ENCODE peak calls at places on chromosome 1, in five cellular contexts. Y is A549, O is K562, G is HepG2, B is GM12878. A is an unnamed sample.

GRCh38 chr1:38046884-38047602 is 450 bp upstream of the POU3F1 start:
- DNase-seq in Y (peak), O (peak), G (peak), B (no peak), A (peak)

GRCh38 chr1:201708085-201708512 is 120.9 kb upstream of the IPO9 start:
- DNase-seq in Y (peak), O (no peak), G (no peak), B (no peak), A (no peak)

GRCh38 chr1:4778056-4778455 is 123.6 kb downstream of the AJAP1 start:
- DNase-seq in Y (peak), O (peak), G (no peak), B (no peak), A (no peak)

GRCh38 chr1:208681878-208682663 is 437.9 kb upstream of the PLXNA2 start:
- DNase-seq in Y (no peak), O (no peak), G (no peak), B (no peak), A (no peak)

GRCh38 chr1:38209986-38210385 is 163.4 kb upstream of the POU3F1 start:
- DNase-seq in Y (no peak), O (no peak), G (no peak), B (no peak), A (no peak)

GRCh38 chr1:78081980-78082860 is 36.5 kb downstream of the GIPC2 start:
- DNase-seq in Y (no peak), O (no peak), G (no peak), B (no peak), A (no peak)

GRCh38 chr1:53121319-53122172 is 20.9 kb downstream of the SLC1A7 start:
- DNase-seq in Y (no peak), O (no peak), G (peak), B (no peak), A (no peak)

GRCh38 chr1:180857947-180858768 is 54.5 kb upstream of the KIAA1614 start:
- DNase-seq in Y (no peak), O (no peak), G (no peak), B (no peak), A (no peak)

GRCh38 chr1:58654322-58654721 is 45.5 kb downstream of the MYSM1 start:
- DNase-seq in Y (no peak), O (no peak), G (no peak), B (no peak), A (no peak)

GRCh38 chr1:88802950-88803349 is 88.4 kb downstream of the GTF2B start:
- DNase-seq in Y (no peak), O (no peak), G (no peak), B (no peak), A (no peak)

GRCh38 chr1:205532026-205532891 is 27.8 kb downstream of the CDK18 start:
- DNase-seq in Y (no peak), O (no peak), G (no peak), B (no peak), A (no peak)

GRCh38 chr1:40986929-40987328 is 7.4 kb downstream of the CTPS1 start:
- DNase-seq in Y (no peak), O (no peak), G (no peak), B (no peak), A (no peak)

GRCh38 chr1:45172764-45173163 is 33.6 kb downstream of the ZSWIM5 start:
- DNase-seq in Y (no peak), O (no peak), G (peak), B (no peak), A (no peak)

GRCh38 chr1:228512852-228513243 is 25.7 kb downstream of the RNF187 start:
- DNase-seq in Y (no peak), O (no peak), G (no peak), B (no peak), A (no peak)

GRCh38 chr1:7230121-7230895 is 445.1 kb downstream of the CAMTA1 start:
- DNase-seq in Y (no peak), O (no peak), G (no peak), B (no peak), A (no peak)

GRCh38 chr1:58209578-58209977 is 336.9 kb downstream of the OMA1 start:
- DNase-seq in Y (no peak), O (no peak), G (no peak), B (no peak), A (no peak)

GRCh38 chr1:209157514-209158285 is 425.8 kb upstream of the CAMK1G start:
- DNase-seq in Y (no peak), O (no peak), G (no peak), B (no peak), A (no peak)

GRCh38 chr1:2194319-2194897 is at the start of gene FAAP20:
- DNase-seq in Y (peak), O (peak), G (peak), B (no peak), A (peak)

GRCh38 chr1:229900220-229900619 is 166.8 kb upstream of the GALNT2 start:
- DNase-seq in Y (no peak), O (no peak), G (no peak), B (no peak), A (no peak)

GRCh38 chr1:161890574-161890973 is 124.5 kb downstream of the ATF6 start:
- DNase-seq in Y (no peak), O (no peak), G (no peak), B (no peak), A (no peak)

GRCh38 chr1:226862900-226863299 is 7.5 kb upstream of the PSEN2 start:
- DNase-seq in Y (peak), O (no peak), G (no peak), B (no peak), A (no peak)

GRCh38 chr1:5161372-5161771 is 507.0 kb downstream of the AJAP1 start:
- DNase-seq in Y (no peak), O (no peak), G (no peak), B (no peak), A (no peak)

GRCh38 chr1:207644852-207645631 is at the start of gene CR1L:
- DNase-seq in Y (peak), O (peak), G (no peak), B (no peak), A (no peak)

GRCh38 chr1:156663178-156663577 is 14.0 kb downstream of the NES start:
- DNase-seq in Y (no peak), O (peak), G (no peak), B (no peak), A (no peak)
- TF ChIP-seq POLR2A in Y (no peak), O (no peak), G (no peak), B (no peak), A (no peak)

GRCh38 chr1:231828182-231828920 is 201.8 kb downstream of the DISC1 start:
- DNase-seq in Y (peak), O (no peak), G (peak), B (no peak), A (peak)
- TF ChIP-seq MAX in Y (peak), O (no peak), G (no peak), B (no peak), A (no peak)

DNA sequence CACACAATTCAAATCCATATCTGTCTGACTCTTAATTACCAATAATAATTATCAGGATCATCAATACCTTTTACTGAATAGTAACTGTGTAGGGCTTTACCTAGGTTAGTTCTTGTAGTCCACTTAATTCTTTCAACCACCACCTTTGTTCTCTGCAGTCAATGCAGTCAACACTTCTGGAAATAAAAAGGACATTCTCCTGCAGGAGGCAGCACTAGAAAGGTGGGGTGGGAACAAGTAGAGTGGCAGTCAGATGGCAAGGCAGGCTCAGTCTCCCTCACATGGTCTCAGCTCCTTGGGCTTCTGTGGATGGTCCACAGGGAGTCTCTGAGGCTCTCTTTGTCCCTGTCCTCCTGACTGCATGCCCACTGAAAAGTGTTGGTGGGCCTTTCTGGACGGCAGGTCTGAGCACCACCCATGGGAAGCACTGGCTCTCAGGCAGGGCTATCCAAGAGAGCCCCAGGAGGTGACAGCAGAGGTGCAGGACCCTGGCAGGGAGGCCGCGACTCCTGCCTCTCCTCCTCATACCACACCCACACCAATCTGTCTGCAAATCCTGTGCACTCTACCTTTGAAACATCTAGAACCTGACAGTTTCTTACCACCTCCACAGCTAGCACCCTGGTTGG is 237.3 kb downstream of the FOXD2 start:
- DNase-seq in Y (no peak), O (no peak), G (no peak), B (no peak), A (no peak)
- TF ChIP-seq REST in Y (no peak), O (no peak), G (no peak), B (no peak), A (no peak)

DNA sequence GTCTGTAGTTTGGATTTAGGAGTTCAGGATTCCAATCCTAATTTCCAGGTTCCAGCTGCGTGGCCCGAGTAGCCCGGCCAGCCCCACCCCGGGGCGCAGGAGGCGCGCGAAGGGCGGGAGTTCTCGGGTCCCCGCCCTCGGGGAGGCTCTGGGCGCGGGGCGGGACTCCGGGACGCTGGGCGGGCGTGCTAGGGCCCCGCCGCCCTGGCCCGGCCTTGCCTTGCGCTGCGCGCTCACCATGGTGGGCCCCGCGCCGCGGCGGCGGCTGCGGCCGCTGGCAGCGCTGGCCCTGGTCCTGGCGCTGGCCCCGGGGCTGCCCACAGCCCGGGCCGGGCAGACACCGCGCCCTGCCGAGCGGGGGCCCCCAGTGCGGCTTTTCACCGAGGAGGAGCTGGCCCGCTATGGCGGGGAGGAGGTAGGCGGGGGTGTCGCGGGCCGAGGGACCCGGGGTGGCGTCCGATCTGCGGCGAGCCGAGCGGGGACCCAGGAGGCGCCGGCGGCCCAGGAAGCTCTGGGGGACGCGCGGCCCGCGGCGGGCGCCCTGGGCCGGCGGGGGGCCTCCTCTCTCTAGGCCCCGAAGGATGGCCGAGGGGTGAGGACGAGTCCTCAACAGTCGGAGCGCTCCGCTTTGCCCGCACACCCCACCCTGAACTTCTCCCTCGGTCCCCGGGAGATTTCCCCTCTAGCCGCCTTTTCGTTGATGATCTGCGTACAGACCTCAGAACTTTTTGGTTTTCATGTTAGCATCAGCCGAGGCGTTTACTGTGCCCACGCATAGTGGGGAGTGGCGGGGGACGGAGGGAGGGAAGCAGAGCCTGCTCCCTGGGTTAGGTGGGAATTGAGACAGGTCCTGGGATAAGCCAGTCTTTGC is at the start of gene NENF:
- DNase-seq in Y (peak), O (peak), G (peak), B (no peak), A (peak)
- TF ChIP-seq POLR2A in Y (peak), O (peak), G (no peak), B (peak), A (peak)

GRCh38 chr1:159826436-159827101 is at the start of gene SLAMF8:
- DNase-seq in Y (no peak), O (no peak), G (no peak), B (peak), A (no peak)
- TF ChIP-seq MAX in Y (no peak), O (peak), G (no peak), B (peak), A (no peak)

GRCh38 chr1:20578062-20578461 is 10.8 kb upstream of the CDA start:
- DNase-seq in Y (no peak), O (no peak), G (no peak), B (no peak), A (no peak)
- TF ChIP-seq REST in Y (no peak), O (no peak), G (no peak), B (no peak), A (no peak)

A was measured in HCT116.